ENCODE peak calls at places on chromosomes 16 and 17, in ten cellular contexts. One of them, this sample, is unnamed.
A peak's percentile ranks its signal among the peaks of the same experiment; 100 is the strongest.

GRCh38 chr16:1322407-1322806 is 11.0 kb upstream of the BAIAP3 start:
- DNase-seq in stimulated activated naive B cell treated with anti-CD40 and anti-IgM and Interleukin-4, amounts not matched to agents 10 μg/mL and 1 μg/mL and 100 μg/mL, for 72 hours: no peak
- DNase-seq in NCI-H69: no peak
- DNase-seq in germinal center: no peak
- DNase-seq in NCI-H446 treated with DMSO at 0.1 percent for 48 hours: no peak
- DNase-seq in stimulated activated CD8-positive, alpha-beta memory T cell treated with anti-CD3 and anti-CD28 coated beads, Interleukin-2, amount 100 ng/mL, for 1 hour: no peak
- DNase-seq in hypothalamus: no peak
- DNase-seq in non-pigmented ciliary epithelial cell: no peak
- DNase-seq in retina: no peak
- DNase-seq in body of pancreas: no peak
- DNase-seq in this sample: no peak

GRCh38 chr17:76204277-76204676 is 36.0 kb downstream of the RNF157 start:
- DNase-seq in stimulated activated naive B cell treated with anti-CD40 and anti-IgM and Interleukin-4, amounts not matched to agents 10 μg/mL and 1 μg/mL and 100 μg/mL, for 72 hours: no peak
- DNase-seq in NCI-H69: no peak
- DNase-seq in germinal center: no peak
- DNase-seq in NCI-H446 treated with DMSO at 0.1 percent for 48 hours: no peak
- DNase-seq in stimulated activated CD8-positive, alpha-beta memory T cell treated with anti-CD3 and anti-CD28 coated beads, Interleukin-2, amount 100 ng/mL, for 1 hour: no peak
- DNase-seq in hypothalamus: no peak
- DNase-seq in non-pigmented ciliary epithelial cell: peak; percentile 38
- DNase-seq in retina: no peak
- DNase-seq in body of pancreas: no peak
- DNase-seq in this sample: no peak

GRCh38 chr17:36849871-36850348 is 87.4 kb upstream of the LHX1 start:
- DNase-seq in stimulated activated naive B cell treated with anti-CD40 and anti-IgM and Interleukin-4, amounts not matched to agents 10 μg/mL and 1 μg/mL and 100 μg/mL, for 72 hours: no peak
- DNase-seq in NCI-H69: no peak
- DNase-seq in germinal center: no peak
- DNase-seq in NCI-H446 treated with DMSO at 0.1 percent for 48 hours: no peak
- DNase-seq in stimulated activated CD8-positive, alpha-beta memory T cell treated with anti-CD3 and anti-CD28 coated beads, Interleukin-2, amount 100 ng/mL, for 1 hour: no peak
- DNase-seq in hypothalamus: no peak
- DNase-seq in non-pigmented ciliary epithelial cell: peak; percentile 49
- DNase-seq in retina: no peak
- DNase-seq in body of pancreas: no peak
- DNase-seq in this sample: no peak

GRCh38 chr17:38867179-38867994 is 2.5 kb upstream of the LASP1 start:
- DNase-seq in stimulated activated naive B cell treated with anti-CD40 and anti-IgM and Interleukin-4, amounts not matched to agents 10 μg/mL and 1 μg/mL and 100 μg/mL, for 72 hours: peak; percentile 60
- DNase-seq in NCI-H69: peak; percentile 91
- DNase-seq in germinal center: peak; percentile 46
- DNase-seq in NCI-H446 treated with DMSO at 0.1 percent for 48 hours: no peak
- DNase-seq in stimulated activated CD8-positive, alpha-beta memory T cell treated with anti-CD3 and anti-CD28 coated beads, Interleukin-2, amount 100 ng/mL, for 1 hour: peak; percentile 33
- DNase-seq in hypothalamus: no peak
- DNase-seq in non-pigmented ciliary epithelial cell: no peak
- DNase-seq in retina: peak; percentile 86
- DNase-seq in body of pancreas: peak; percentile 76
- DNase-seq in this sample: peak; percentile 90

GRCh38 chr16:49643429-49644142 is 212.3 kb downstream of the ZNF423 start:
- DNase-seq in stimulated activated naive B cell treated with anti-CD40 and anti-IgM and Interleukin-4, amounts not matched to agents 10 μg/mL and 1 μg/mL and 100 μg/mL, for 72 hours: no peak
- DNase-seq in NCI-H69: no peak
- DNase-seq in germinal center: no peak
- DNase-seq in NCI-H446 treated with DMSO at 0.1 percent for 48 hours: no peak
- DNase-seq in stimulated activated CD8-positive, alpha-beta memory T cell treated with anti-CD3 and anti-CD28 coated beads, Interleukin-2, amount 100 ng/mL, for 1 hour: no peak
- DNase-seq in hypothalamus: no peak
- DNase-seq in non-pigmented ciliary epithelial cell: peak; percentile 66
- DNase-seq in retina: no peak
- DNase-seq in body of pancreas: no peak
- DNase-seq in this sample: no peak

GRCh38 chr17:2090804-2091534 is 36.1 kb downstream of the HIC1 start:
- DNase-seq in stimulated activated naive B cell treated with anti-CD40 and anti-IgM and Interleukin-4, amounts not matched to agents 10 μg/mL and 1 μg/mL and 100 μg/mL, for 72 hours: no peak
- DNase-seq in NCI-H69: peak; percentile 39
- DNase-seq in germinal center: no peak
- DNase-seq in NCI-H446 treated with DMSO at 0.1 percent for 48 hours: no peak
- DNase-seq in stimulated activated CD8-positive, alpha-beta memory T cell treated with anti-CD3 and anti-CD28 coated beads, Interleukin-2, amount 100 ng/mL, for 1 hour: no peak
- DNase-seq in hypothalamus: no peak
- DNase-seq in non-pigmented ciliary epithelial cell: peak; percentile 85
- DNase-seq in retina: no peak
- DNase-seq in body of pancreas: no peak
- DNase-seq in this sample: peak; percentile 67

GRCh38 chr16:49932943-49933342 is 77.0 kb upstream of the ZNF423 start:
- DNase-seq in stimulated activated naive B cell treated with anti-CD40 and anti-IgM and Interleukin-4, amounts not matched to agents 10 μg/mL and 1 μg/mL and 100 μg/mL, for 72 hours: no peak
- DNase-seq in NCI-H69: no peak
- DNase-seq in germinal center: no peak
- DNase-seq in NCI-H446 treated with DMSO at 0.1 percent for 48 hours: peak; percentile 18
- DNase-seq in stimulated activated CD8-positive, alpha-beta memory T cell treated with anti-CD3 and anti-CD28 coated beads, Interleukin-2, amount 100 ng/mL, for 1 hour: no peak
- DNase-seq in hypothalamus: no peak
- DNase-seq in non-pigmented ciliary epithelial cell: no peak
- DNase-seq in retina: no peak
- DNase-seq in body of pancreas: no peak
- DNase-seq in this sample: no peak

GRCh38 chr16:90037202-90037765 is 18.0 kb upstream of the DBNDD1 start:
- DNase-seq in stimulated activated naive B cell treated with anti-CD40 and anti-IgM and Interleukin-4, amounts not matched to agents 10 μg/mL and 1 μg/mL and 100 μg/mL, for 72 hours: no peak
- DNase-seq in NCI-H69: no peak
- DNase-seq in germinal center: no peak
- DNase-seq in NCI-H446 treated with DMSO at 0.1 percent for 48 hours: no peak
- DNase-seq in stimulated activated CD8-positive, alpha-beta memory T cell treated with anti-CD3 and anti-CD28 coated beads, Interleukin-2, amount 100 ng/mL, for 1 hour: no peak
- DNase-seq in hypothalamus: no peak
- DNase-seq in non-pigmented ciliary epithelial cell: no peak
- DNase-seq in retina: no peak
- DNase-seq in body of pancreas: no peak
- DNase-seq in this sample: no peak

GRCh38 chr17:4533522-4534502 is 21.4 kb downstream of the MYBBP1A start:
- DNase-seq in stimulated activated naive B cell treated with anti-CD40 and anti-IgM and Interleukin-4, amounts not matched to agents 10 μg/mL and 1 μg/mL and 100 μg/mL, for 72 hours: no peak
- DNase-seq in NCI-H69: peak; percentile 30
- DNase-seq in germinal center: no peak
- DNase-seq in NCI-H446 treated with DMSO at 0.1 percent for 48 hours: no peak
- DNase-seq in stimulated activated CD8-positive, alpha-beta memory T cell treated with anti-CD3 and anti-CD28 coated beads, Interleukin-2, amount 100 ng/mL, for 1 hour: no peak
- DNase-seq in hypothalamus: peak; percentile 79
- DNase-seq in non-pigmented ciliary epithelial cell: no peak
- DNase-seq in retina: peak; percentile 46
- DNase-seq in body of pancreas: no peak
- DNase-seq in this sample: peak; percentile 73

GRCh38 chr16:70520612-70521297 is 2.6 kb downstream of the COG4 start:
- DNase-seq in stimulated activated naive B cell treated with anti-CD40 and anti-IgM and Interleukin-4, amounts not matched to agents 10 μg/mL and 1 μg/mL and 100 μg/mL, for 72 hours: no peak
- DNase-seq in NCI-H69: no peak
- DNase-seq in germinal center: no peak
- DNase-seq in NCI-H446 treated with DMSO at 0.1 percent for 48 hours: no peak
- DNase-seq in stimulated activated CD8-positive, alpha-beta memory T cell treated with anti-CD3 and anti-CD28 coated beads, Interleukin-2, amount 100 ng/mL, for 1 hour: no peak
- DNase-seq in hypothalamus: no peak
- DNase-seq in non-pigmented ciliary epithelial cell: peak; percentile 59
- DNase-seq in retina: no peak
- DNase-seq in body of pancreas: no peak
- DNase-seq in this sample: no peak

GRCh38 chr16:56409195-56409594 is 16.1 kb downstream of the AMFR start:
- DNase-seq in stimulated activated naive B cell treated with anti-CD40 and anti-IgM and Interleukin-4, amounts not matched to agents 10 μg/mL and 1 μg/mL and 100 μg/mL, for 72 hours: no peak
- DNase-seq in NCI-H69: no peak
- DNase-seq in germinal center: no peak
- DNase-seq in NCI-H446 treated with DMSO at 0.1 percent for 48 hours: no peak
- DNase-seq in stimulated activated CD8-positive, alpha-beta memory T cell treated with anti-CD3 and anti-CD28 coated beads, Interleukin-2, amount 100 ng/mL, for 1 hour: no peak
- DNase-seq in hypothalamus: no peak
- DNase-seq in non-pigmented ciliary epithelial cell: no peak
- DNase-seq in retina: no peak
- DNase-seq in body of pancreas: no peak
- DNase-seq in this sample: no peak

GRCh38 chr17:8963017-8963416 is 2.5 kb downstream of the PIK3R5 start:
- DNase-seq in stimulated activated naive B cell treated with anti-CD40 and anti-IgM and Interleukin-4, amounts not matched to agents 10 μg/mL and 1 μg/mL and 100 μg/mL, for 72 hours: peak; percentile 35
- DNase-seq in NCI-H69: no peak
- DNase-seq in germinal center: no peak
- DNase-seq in NCI-H446 treated with DMSO at 0.1 percent for 48 hours: no peak
- DNase-seq in stimulated activated CD8-positive, alpha-beta memory T cell treated with anti-CD3 and anti-CD28 coated beads, Interleukin-2, amount 100 ng/mL, for 1 hour: no peak
- DNase-seq in hypothalamus: no peak
- DNase-seq in non-pigmented ciliary epithelial cell: no peak
- DNase-seq in retina: no peak
- DNase-seq in body of pancreas: no peak
- DNase-seq in this sample: no peak

GRCh38 chr17:67440311-67441051 is 63.4 kb downstream of the PITPNC1 start:
- DNase-seq in stimulated activated naive B cell treated with anti-CD40 and anti-IgM and Interleukin-4, amounts not matched to agents 10 μg/mL and 1 μg/mL and 100 μg/mL, for 72 hours: no peak
- DNase-seq in NCI-H69: no peak
- DNase-seq in germinal center: no peak
- DNase-seq in NCI-H446 treated with DMSO at 0.1 percent for 48 hours: no peak
- DNase-seq in stimulated activated CD8-positive, alpha-beta memory T cell treated with anti-CD3 and anti-CD28 coated beads, Interleukin-2, amount 100 ng/mL, for 1 hour: no peak
- DNase-seq in hypothalamus: no peak
- DNase-seq in non-pigmented ciliary epithelial cell: no peak
- DNase-seq in retina: no peak
- DNase-seq in body of pancreas: no peak
- DNase-seq in this sample: no peak

GRCh38 chr16:87350681-87351319 is 32.8 kb downstream of the FBXO31 start:
- DNase-seq in stimulated activated naive B cell treated with anti-CD40 and anti-IgM and Interleukin-4, amounts not matched to agents 10 μg/mL and 1 μg/mL and 100 μg/mL, for 72 hours: no peak
- DNase-seq in NCI-H69: no peak
- DNase-seq in germinal center: no peak
- DNase-seq in NCI-H446 treated with DMSO at 0.1 percent for 48 hours: no peak
- DNase-seq in stimulated activated CD8-positive, alpha-beta memory T cell treated with anti-CD3 and anti-CD28 coated beads, Interleukin-2, amount 100 ng/mL, for 1 hour: no peak
- DNase-seq in hypothalamus: peak; percentile 3
- DNase-seq in non-pigmented ciliary epithelial cell: no peak
- DNase-seq in retina: peak; percentile 60
- DNase-seq in body of pancreas: no peak
- DNase-seq in this sample: no peak

GRCh38 chr16:11447272-11447671 is 102.0 kb downstream of the RMI2 start:
- DNase-seq in stimulated activated naive B cell treated with anti-CD40 and anti-IgM and Interleukin-4, amounts not matched to agents 10 μg/mL and 1 μg/mL and 100 μg/mL, for 72 hours: no peak
- DNase-seq in NCI-H69: no peak
- DNase-seq in germinal center: no peak
- DNase-seq in NCI-H446 treated with DMSO at 0.1 percent for 48 hours: no peak
- DNase-seq in stimulated activated CD8-positive, alpha-beta memory T cell treated with anti-CD3 and anti-CD28 coated beads, Interleukin-2, amount 100 ng/mL, for 1 hour: no peak
- DNase-seq in hypothalamus: no peak
- DNase-seq in non-pigmented ciliary epithelial cell: no peak
- DNase-seq in retina: no peak
- DNase-seq in body of pancreas: no peak
- DNase-seq in this sample: no peak

GRCh38 chr17:39591958-39592954 is 15.5 kb downstream of the NEUROD2 start:
- DNase-seq in stimulated activated naive B cell treated with anti-CD40 and anti-IgM and Interleukin-4, amounts not matched to agents 10 μg/mL and 1 μg/mL and 100 μg/mL, for 72 hours: no peak
- DNase-seq in NCI-H69: peak; percentile 82
- DNase-seq in germinal center: no peak
- DNase-seq in NCI-H446 treated with DMSO at 0.1 percent for 48 hours: no peak
- DNase-seq in stimulated activated CD8-positive, alpha-beta memory T cell treated with anti-CD3 and anti-CD28 coated beads, Interleukin-2, amount 100 ng/mL, for 1 hour: no peak
- DNase-seq in hypothalamus: no peak
- DNase-seq in non-pigmented ciliary epithelial cell: no peak
- DNase-seq in retina: no peak
- DNase-seq in body of pancreas: peak; percentile 67
- DNase-seq in this sample: peak; percentile 85

GRCh38 chr17:79323556-79323955 is 248.9 kb downstream of the ENGASE start:
- DNase-seq in stimulated activated naive B cell treated with anti-CD40 and anti-IgM and Interleukin-4, amounts not matched to agents 10 μg/mL and 1 μg/mL and 100 μg/mL, for 72 hours: no peak
- DNase-seq in NCI-H69: no peak
- DNase-seq in germinal center: no peak
- DNase-seq in NCI-H446 treated with DMSO at 0.1 percent for 48 hours: no peak
- DNase-seq in stimulated activated CD8-positive, alpha-beta memory T cell treated with anti-CD3 and anti-CD28 coated beads, Interleukin-2, amount 100 ng/mL, for 1 hour: no peak
- DNase-seq in hypothalamus: no peak
- DNase-seq in non-pigmented ciliary epithelial cell: no peak
- DNase-seq in retina: no peak
- DNase-seq in body of pancreas: no peak
- DNase-seq in this sample: no peak

GRCh38 chr17:9239260-9239820 is 218.0 kb downstream of the NTN1 start:
- DNase-seq in stimulated activated naive B cell treated with anti-CD40 and anti-IgM and Interleukin-4, amounts not matched to agents 10 μg/mL and 1 μg/mL and 100 μg/mL, for 72 hours: peak; percentile 6
- DNase-seq in NCI-H69: no peak
- DNase-seq in germinal center: no peak
- DNase-seq in NCI-H446 treated with DMSO at 0.1 percent for 48 hours: no peak
- DNase-seq in stimulated activated CD8-positive, alpha-beta memory T cell treated with anti-CD3 and anti-CD28 coated beads, Interleukin-2, amount 100 ng/mL, for 1 hour: no peak
- DNase-seq in hypothalamus: no peak
- DNase-seq in non-pigmented ciliary epithelial cell: no peak
- DNase-seq in retina: no peak
- DNase-seq in body of pancreas: no peak
- DNase-seq in this sample: no peak

GRCh38 chr17:2398655-2399571 is 1.9 kb downstream of the MNT start:
- DNase-seq in stimulated activated naive B cell treated with anti-CD40 and anti-IgM and Interleukin-4, amounts not matched to agents 10 μg/mL and 1 μg/mL and 100 μg/mL, for 72 hours: no peak
- DNase-seq in NCI-H69: peak; percentile 87
- DNase-seq in germinal center: no peak
- DNase-seq in NCI-H446 treated with DMSO at 0.1 percent for 48 hours: no peak
- DNase-seq in stimulated activated CD8-positive, alpha-beta memory T cell treated with anti-CD3 and anti-CD28 coated beads, Interleukin-2, amount 100 ng/mL, for 1 hour: peak; percentile 24
- DNase-seq in hypothalamus: no peak
- DNase-seq in non-pigmented ciliary epithelial cell: no peak
- DNase-seq in retina: peak; percentile 39
- DNase-seq in body of pancreas: peak; percentile 51
- DNase-seq in this sample: peak; percentile 78

GRCh38 chr16:85202051-85202601 is 89.9 kb upstream of the CIBAR2 start:
- DNase-seq in stimulated activated naive B cell treated with anti-CD40 and anti-IgM and Interleukin-4, amounts not matched to agents 10 μg/mL and 1 μg/mL and 100 μg/mL, for 72 hours: no peak
- DNase-seq in NCI-H69: no peak
- DNase-seq in germinal center: no peak
- DNase-seq in NCI-H446 treated with DMSO at 0.1 percent for 48 hours: no peak
- DNase-seq in stimulated activated CD8-positive, alpha-beta memory T cell treated with anti-CD3 and anti-CD28 coated beads, Interleukin-2, amount 100 ng/mL, for 1 hour: no peak
- DNase-seq in hypothalamus: no peak
- DNase-seq in non-pigmented ciliary epithelial cell: no peak
- DNase-seq in retina: no peak
- DNase-seq in body of pancreas: no peak
- DNase-seq in this sample: no peak

GRCh38 chr16:7345423-7345822 is 12.8 kb downstream of the RBFOX1 start:
- DNase-seq in stimulated activated naive B cell treated with anti-CD40 and anti-IgM and Interleukin-4, amounts not matched to agents 10 μg/mL and 1 μg/mL and 100 μg/mL, for 72 hours: no peak
- DNase-seq in NCI-H69: peak; percentile 80
- DNase-seq in germinal center: no peak
- DNase-seq in NCI-H446 treated with DMSO at 0.1 percent for 48 hours: no peak
- DNase-seq in stimulated activated CD8-positive, alpha-beta memory T cell treated with anti-CD3 and anti-CD28 coated beads, Interleukin-2, amount 100 ng/mL, for 1 hour: no peak
- DNase-seq in hypothalamus: no peak
- DNase-seq in non-pigmented ciliary epithelial cell: no peak
- DNase-seq in retina: no peak
- DNase-seq in body of pancreas: no peak
- DNase-seq in this sample: no peak

GRCh38 chr17:81831957-81832607 is 1.0 kb downstream of the MCRIP1 start:
- DNase-seq in stimulated activated naive B cell treated with anti-CD40 and anti-IgM and Interleukin-4, amounts not matched to agents 10 μg/mL and 1 μg/mL and 100 μg/mL, for 72 hours: peak; percentile 35
- DNase-seq in NCI-H69: peak; percentile 46
- DNase-seq in germinal center: no peak
- DNase-seq in NCI-H446 treated with DMSO at 0.1 percent for 48 hours: no peak
- DNase-seq in stimulated activated CD8-positive, alpha-beta memory T cell treated with anti-CD3 and anti-CD28 coated beads, Interleukin-2, amount 100 ng/mL, for 1 hour: no peak
- DNase-seq in hypothalamus: no peak
- DNase-seq in non-pigmented ciliary epithelial cell: no peak
- DNase-seq in retina: no peak
- DNase-seq in body of pancreas: no peak
- DNase-seq in this sample: no peak

GRCh38 chr16:87441886-87442580 is 49.9 kb downstream of the MAP1LC3B start:
- DNase-seq in stimulated activated naive B cell treated with anti-CD40 and anti-IgM and Interleukin-4, amounts not matched to agents 10 μg/mL and 1 μg/mL and 100 μg/mL, for 72 hours: no peak
- DNase-seq in NCI-H69: no peak
- DNase-seq in germinal center: no peak
- DNase-seq in NCI-H446 treated with DMSO at 0.1 percent for 48 hours: no peak
- DNase-seq in stimulated activated CD8-positive, alpha-beta memory T cell treated with anti-CD3 and anti-CD28 coated beads, Interleukin-2, amount 100 ng/mL, for 1 hour: no peak
- DNase-seq in hypothalamus: no peak
- DNase-seq in non-pigmented ciliary epithelial cell: no peak
- DNase-seq in retina: no peak
- DNase-seq in body of pancreas: no peak
- DNase-seq in this sample: no peak

GRCh38 chr17:58985265-58985810 is 121.3 kb downstream of the TRIM37 start:
- DNase-seq in stimulated activated naive B cell treated with anti-CD40 and anti-IgM and Interleukin-4, amounts not matched to agents 10 μg/mL and 1 μg/mL and 100 μg/mL, for 72 hours: no peak
- DNase-seq in NCI-H69: no peak
- DNase-seq in germinal center: no peak
- DNase-seq in NCI-H446 treated with DMSO at 0.1 percent for 48 hours: no peak
- DNase-seq in stimulated activated CD8-positive, alpha-beta memory T cell treated with anti-CD3 and anti-CD28 coated beads, Interleukin-2, amount 100 ng/mL, for 1 hour: no peak
- DNase-seq in hypothalamus: no peak
- DNase-seq in non-pigmented ciliary epithelial cell: no peak
- DNase-seq in retina: no peak
- DNase-seq in body of pancreas: no peak
- DNase-seq in this sample: no peak

GRCh38 chr16:55487048-55487803 is 8.2 kb downstream of the MMP2 start:
- DNase-seq in stimulated activated naive B cell treated with anti-CD40 and anti-IgM and Interleukin-4, amounts not matched to agents 10 μg/mL and 1 μg/mL and 100 μg/mL, for 72 hours: no peak
- DNase-seq in NCI-H69: no peak
- DNase-seq in germinal center: no peak
- DNase-seq in NCI-H446 treated with DMSO at 0.1 percent for 48 hours: no peak
- DNase-seq in stimulated activated CD8-positive, alpha-beta memory T cell treated with anti-CD3 and anti-CD28 coated beads, Interleukin-2, amount 100 ng/mL, for 1 hour: no peak
- DNase-seq in hypothalamus: no peak
- DNase-seq in non-pigmented ciliary epithelial cell: no peak
- DNase-seq in retina: no peak
- DNase-seq in body of pancreas: no peak
- DNase-seq in this sample: no peak

GRCh38 chr16:54987081-54987480 is 56.4 kb downstream of the IRX5 start:
- DNase-seq in stimulated activated naive B cell treated with anti-CD40 and anti-IgM and Interleukin-4, amounts not matched to agents 10 μg/mL and 1 μg/mL and 100 μg/mL, for 72 hours: no peak
- DNase-seq in NCI-H69: peak; percentile 40
- DNase-seq in germinal center: no peak
- DNase-seq in NCI-H446 treated with DMSO at 0.1 percent for 48 hours: no peak
- DNase-seq in stimulated activated CD8-positive, alpha-beta memory T cell treated with anti-CD3 and anti-CD28 coated beads, Interleukin-2, amount 100 ng/mL, for 1 hour: no peak
- DNase-seq in hypothalamus: peak; percentile 33
- DNase-seq in non-pigmented ciliary epithelial cell: no peak
- DNase-seq in retina: peak; percentile 82
- DNase-seq in body of pancreas: no peak
- DNase-seq in this sample: no peak

GRCh38 chr16:3576211-3576610 is 992 bp downstream of the NLRC3 start:
- DNase-seq in stimulated activated naive B cell treated with anti-CD40 and anti-IgM and Interleukin-4, amounts not matched to agents 10 μg/mL and 1 μg/mL and 100 μg/mL, for 72 hours: no peak
- DNase-seq in NCI-H69: no peak
- DNase-seq in germinal center: peak; percentile 29
- DNase-seq in NCI-H446 treated with DMSO at 0.1 percent for 48 hours: no peak
- DNase-seq in stimulated activated CD8-positive, alpha-beta memory T cell treated with anti-CD3 and anti-CD28 coated beads, Interleukin-2, amount 100 ng/mL, for 1 hour: no peak
- DNase-seq in hypothalamus: no peak
- DNase-seq in non-pigmented ciliary epithelial cell: no peak
- DNase-seq in retina: no peak
- DNase-seq in body of pancreas: no peak
- DNase-seq in this sample: no peak

GRCh38 chr17:19747829-19748806 is at the start of gene ALDH3A1:
- DNase-seq in stimulated activated naive B cell treated with anti-CD40 and anti-IgM and Interleukin-4, amounts not matched to agents 10 μg/mL and 1 μg/mL and 100 μg/mL, for 72 hours: no peak
- DNase-seq in NCI-H69: peak; percentile 72
- DNase-seq in germinal center: no peak
- DNase-seq in NCI-H446 treated with DMSO at 0.1 percent for 48 hours: peak; percentile 1
- DNase-seq in stimulated activated CD8-positive, alpha-beta memory T cell treated with anti-CD3 and anti-CD28 coated beads, Interleukin-2, amount 100 ng/mL, for 1 hour: no peak
- DNase-seq in hypothalamus: no peak
- DNase-seq in non-pigmented ciliary epithelial cell: no peak
- DNase-seq in retina: no peak
- DNase-seq in body of pancreas: no peak
- DNase-seq in this sample: no peak